ENCODE peak calls at places on chromosomes 16 and 17, in eight cellular contexts. N is neural progenitor cell, C is PC-3, S is OCI-LY7, M is GM23248, A is HCT116, F is hepatocyte, R is SK-N-SH. Y is an unnamed sample. For H3K9me3, the result is how much of the 10 kb centered on the place peaks cover.

GRCh38 chr17:17206149-17206912 is at the start of gene PLD6:
- DNase-seq in N (no peak), C (peak), S (no peak), M (peak), A (peak), F (no peak), R (peak), Y (peak)

GRCh38 chr17:75767881-75768280 is 2.9 kb upstream of the GALK1 start:
- DNase-seq in N (no peak), C (no peak), S (no peak), M (no peak), A (no peak), F (no peak), R (no peak), Y (no peak)

GRCh38 chr16:79821911-79822310 is 221.4 kb upstream of the MAF start:
- DNase-seq in N (no peak), C (no peak), S (no peak), M (no peak), A (no peak), F (no peak), R (no peak), Y (no peak)

GRCh38 chr17:82198092-82198491 is 14.6 kb downstream of the CCDC57 start:
- DNase-seq in N (no peak), C (no peak), S (no peak), M (no peak), A (no peak), F (no peak), R (peak), Y (peak)

GRCh38 chr16:31487720-31488629 is 5.1 kb downstream of the SLC5A2 start:
- DNase-seq in N (peak), C (peak), S (no peak), M (peak), A (no peak), F (peak), R (peak), Y (peak)

GRCh38 chr16:88638323-88639230 is at the start of gene IL17C:
- DNase-seq in N (no peak), C (peak), S (peak), M (no peak), A (no peak), F (no peak), R (no peak), Y (peak)

GRCh38 chr17:42980766-42981397 is 517 bp downstream of the RUNDC1 start:
- DNase-seq in N (peak), C (peak), S (peak), M (peak), A (peak), F (peak), R (peak), Y (peak)

GRCh38 chr17:50184057-50184456 is 17.4 kb downstream of the COL1A1 start:
- DNase-seq in N (peak), C (no peak), S (no peak), M (peak), A (no peak), F (no peak), R (peak), Y (no peak)

GRCh38 chr17:45431531-45432404 is 902 bp downstream of the ARHGAP27 start:
- DNase-seq in N (peak), C (peak), S (peak), M (peak), A (peak), F (peak), R (peak), Y (peak)

GRCh38 chr17:63450551-63450950 is 4.4 kb upstream of the CYB561 start:
- DNase-seq in N (no peak), C (peak), S (no peak), M (peak), A (no peak), F (no peak), R (peak), Y (no peak)

GRCh38 chr16:66705790-66706505 is 9.4 kb upstream of the CMTM4 start:
- DNase-seq in N (no peak), C (no peak), S (no peak), M (no peak), A (no peak), F (no peak), R (no peak), Y (no peak)

GRCh38 chr17:21201302-21201602 is 12.7 kb downstream of the TMEM11 start:
- DNase-seq in N (no peak), C (peak), S (no peak), M (peak), A (no peak), F (no peak), R (peak), Y (no peak)

GRCh38 chr17:69853533-69854262 is 221.3 kb upstream of the KCNJ16 start:
- DNase-seq in N (no peak), C (no peak), S (no peak), M (peak), A (no peak), F (no peak), R (no peak), Y (no peak)

GRCh38 chr16:2530629-2531318 is 434 bp downstream of the CEMP1 start:
- DNase-seq in N (no peak), C (no peak), S (no peak), M (no peak), A (no peak), F (peak), R (peak), Y (no peak)

GRCh38 chr17:50139950-50140885 is 10.3 kb upstream of the SAMD14 start:
- DNase-seq in N (peak), C (peak), S (peak), M (peak), A (peak), F (peak), R (peak), Y (peak)

GRCh38 chr17:42387663-42388380 is 420 bp downstream of the STAT3 start:
- DNase-seq in N (peak), C (no peak), S (peak), M (peak), A (no peak), F (peak), R (peak), Y (peak)

GRCh38 chr16:19963306-19963705 is 78.7 kb upstream of the GPRC5B start:
- DNase-seq in N (no peak), C (no peak), S (no peak), M (no peak), A (no peak), F (no peak), R (no peak), Y (no peak)

GRCh38 chr17:9321862-9322261 is 253.8 kb downstream of the STX8 start:
- DNase-seq in N (no peak), C (no peak), S (no peak), M (no peak), A (no peak), F (no peak), R (no peak), Y (no peak)

GRCh38 chr16:11389631-11390565 is 44.6 kb downstream of the RMI2 start:
- DNase-seq in N (no peak), C (no peak), S (no peak), M (no peak), A (no peak), F (peak), R (peak), Y (no peak)

GRCh38 chr17:7523033-7523432 is 25.8 kb upstream of the TNFSF12 start:
- DNase-seq in N (peak), C (peak), S (peak), M (peak), A (peak), F (no peak), R (no peak), Y (peak)

GRCh38 chr17:67260051-67260987 is 15.3 kb upstream of the HELZ start:
- DNase-seq in N (no peak), C (peak), S (no peak), M (peak), A (no peak), F (peak), R (no peak), Y (peak)

GRCh38 chr17:79624658-79625478 is 14.0 kb upstream of the RBFOX3 start:
- DNase-seq in N (no peak), C (no peak), S (no peak), M (no peak), A (no peak), F (no peak), R (peak), Y (no peak)

GRCh38 chr16:2159052-2159838 is 3.7 kb downstream of the TRAF7 start:
- DNase-seq in N (peak), C (no peak), S (no peak), M (peak), A (no peak), F (no peak), R (no peak), Y (no peak)

GRCh38 chr16:70657956-70658355 is 11.6 kb downstream of the IL34 start:
- DNase-seq in N (no peak), C (no peak), S (no peak), M (no peak), A (no peak), F (no peak), R (no peak), Y (no peak)
- TF ChIP-seq EZH2phosphoT487 in N (no peak), C (no peak), S (no peak), M (no peak), A (no peak), F (no peak), R (no peak), Y (no peak)

GRCh38 chr16:4101421-4102275 is 14.6 kb downstream of the ADCY9 start:
- DNase-seq in N (no peak), C (no peak), S (no peak), M (no peak), A (no peak), F (no peak), R (no peak), Y (no peak)
- H3K9me3 ChIP-seq in N (under half), C (under half), S (under half), M (under half), A (under half), F (under half), R (under half), Y (under half)

DNA sequence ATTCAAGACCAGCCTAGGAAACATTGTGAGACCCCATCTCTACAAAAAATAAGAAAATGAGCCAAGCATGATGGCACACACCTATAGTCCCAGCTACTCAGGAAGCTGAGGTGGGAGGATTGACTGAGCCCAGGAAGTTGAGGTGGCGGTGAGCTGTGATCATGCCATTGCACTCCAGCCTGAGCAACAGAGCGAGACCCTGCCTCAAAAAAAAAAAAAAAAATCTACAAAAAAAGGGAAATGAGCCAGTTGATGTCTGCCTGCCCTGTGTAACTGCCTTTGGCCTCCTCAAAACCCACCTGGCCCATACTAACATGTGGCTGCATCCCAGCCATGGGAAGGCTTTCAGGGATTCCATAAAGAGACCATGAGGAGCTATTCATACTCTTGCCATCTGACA is 4.5 kb downstream of the RANBP10 start:
- DNase-seq in N (no peak), C (no peak), S (peak), M (no peak), A (no peak), F (no peak), R (no peak), Y (no peak)
- TF ChIP-seq EZH2phosphoT487 in N (no peak), C (no peak), S (no peak), M (no peak), A (no peak), F (no peak), R (no peak), Y (no peak)

GRCh38 chr16:4103741-4104140 is 12.5 kb downstream of the ADCY9 start:
- DNase-seq in N (no peak), C (no peak), S (no peak), M (no peak), A (no peak), F (no peak), R (no peak), Y (no peak)
- H3K9me3 ChIP-seq in N (under half), C (under half), S (under half), M (under half), A (under half), F (under half), R (under half), Y (under half)

DNA sequence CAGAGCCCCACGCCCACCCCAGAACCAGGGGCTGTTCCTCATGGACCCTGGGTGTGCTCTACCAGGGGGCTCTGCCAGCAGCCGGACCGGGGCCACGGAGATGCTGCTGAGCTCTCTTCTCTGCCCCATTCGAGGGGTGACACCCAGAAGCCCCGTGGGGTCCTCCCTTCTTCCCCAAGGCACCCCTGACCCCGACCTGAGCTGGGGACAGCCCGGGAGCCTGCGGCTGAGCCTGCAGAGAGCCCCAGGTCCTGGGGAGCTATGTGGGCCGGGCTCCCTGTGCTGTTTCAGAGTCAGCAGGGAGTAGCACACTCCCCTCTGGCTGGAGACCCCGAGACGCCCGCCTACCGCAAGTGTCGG is 1.2 kb upstream of the PRR35 start:
- DNase-seq in N (no peak), C (no peak), S (no peak), M (no peak), A (no peak), F (no peak), R (no peak), Y (no peak)
- TF ChIP-seq EZH2phosphoT487 in N (no peak), C (no peak), S (no peak), M (no peak), A (no peak), F (no peak), R (no peak), Y (no peak)